ENCODE peak calls at places on chromosomes 11 and 22, in eight cellular contexts. One of them, this sample, is unnamed.

GRCh38 chr11:18752502-18752901 is 26.5 kb upstream of the IGSF22 start:
- DNase-seq in left lung: no peak
- DNase-seq in brain microvascular endothelial cell: no peak
- DNase-seq in CD8-positive, alpha-beta T cell: no peak
- DNase-seq in SK-N-SH: no peak
- DNase-seq in OCI-LY7: no peak
- DNase-seq in bronchial epithelial cell: no peak
- DNase-seq in mucosa of descending colon: no peak
- DNase-seq in this sample: no peak

GRCh38 chr11:17012712-17013547 is 1.3 kb downstream of the PLEKHA7 start:
- DNase-seq in brain microvascular endothelial cell: peak
- DNase-seq in OCI-LY7: no peak
- DNase-seq in mucosa of descending colon: peak
- DNase-seq in bronchial epithelial cell: peak
- DNase-seq in left lung: peak
- DNase-seq in SK-N-SH: no peak
- DNase-seq in CD8-positive, alpha-beta T cell: no peak
- DNase-seq in this sample: no peak

GRCh38 chr11:89321401-89321800 is 143.7 kb downstream of the TYR start:
- DNase-seq in OCI-LY7: no peak
- DNase-seq in CD8-positive, alpha-beta T cell: no peak
- DNase-seq in left lung: no peak
- DNase-seq in bronchial epithelial cell: peak
- DNase-seq in SK-N-SH: no peak
- DNase-seq in brain microvascular endothelial cell: no peak
- DNase-seq in mucosa of descending colon: no peak
- DNase-seq in this sample: no peak

GRCh38 chr11:31903225-31904074 is 92.3 kb upstream of the PAX6 start:
- DNase-seq in mucosa of descending colon: no peak
- DNase-seq in OCI-LY7: no peak
- DNase-seq in left lung: no peak
- DNase-seq in bronchial epithelial cell: no peak
- DNase-seq in brain microvascular endothelial cell: no peak
- DNase-seq in CD8-positive, alpha-beta T cell: no peak
- DNase-seq in SK-N-SH: no peak
- DNase-seq in this sample: no peak

GRCh38 chr11:83508804-83509203 is 222.6 kb upstream of the CCDC90B start:
- DNase-seq in left lung: no peak
- DNase-seq in SK-N-SH: no peak
- DNase-seq in CD8-positive, alpha-beta T cell: no peak
- DNase-seq in bronchial epithelial cell: no peak
- DNase-seq in brain microvascular endothelial cell: no peak
- DNase-seq in mucosa of descending colon: peak
- DNase-seq in OCI-LY7: no peak
- DNase-seq in this sample: no peak

GRCh38 chr11:95584180-95584579 is 205.4 kb downstream of the FAM76B start:
- DNase-seq in left lung: no peak
- DNase-seq in bronchial epithelial cell: peak
- DNase-seq in brain microvascular endothelial cell: no peak
- DNase-seq in CD8-positive, alpha-beta T cell: no peak
- DNase-seq in SK-N-SH: no peak
- DNase-seq in OCI-LY7: no peak
- DNase-seq in mucosa of descending colon: no peak
- DNase-seq in this sample: no peak

GRCh38 chr22:50161508-50162390 is 8.8 kb upstream of the PANX2 start:
- DNase-seq in CD8-positive, alpha-beta T cell: no peak
- DNase-seq in mucosa of descending colon: no peak
- DNase-seq in SK-N-SH: no peak
- DNase-seq in bronchial epithelial cell: no peak
- DNase-seq in left lung: peak
- DNase-seq in brain microvascular endothelial cell: no peak
- DNase-seq in OCI-LY7: no peak
- DNase-seq in this sample: no peak

GRCh38 chr11:131691558-131692041 is 321.2 kb downstream of the NTM start:
- DNase-seq in mucosa of descending colon: no peak
- DNase-seq in left lung: peak
- DNase-seq in CD8-positive, alpha-beta T cell: no peak
- DNase-seq in bronchial epithelial cell: peak
- DNase-seq in brain microvascular endothelial cell: no peak
- DNase-seq in SK-N-SH: peak
- DNase-seq in OCI-LY7: no peak
- DNase-seq in this sample: no peak

GRCh38 chr22:26998134-26998533 is 340.7 kb downstream of the MIAT start:
- DNase-seq in mucosa of descending colon: no peak
- DNase-seq in bronchial epithelial cell: no peak
- DNase-seq in CD8-positive, alpha-beta T cell: no peak
- DNase-seq in left lung: no peak
- DNase-seq in brain microvascular endothelial cell: no peak
- DNase-seq in OCI-LY7: no peak
- DNase-seq in SK-N-SH: peak
- DNase-seq in this sample: no peak

GRCh38 chr11:8810331-8811301 is 100.4 kb upstream of the AKIP1 start:
- DNase-seq in brain microvascular endothelial cell: peak
- DNase-seq in CD8-positive, alpha-beta T cell: no peak
- DNase-seq in bronchial epithelial cell: peak
- DNase-seq in left lung: peak
- DNase-seq in OCI-LY7: no peak
- DNase-seq in mucosa of descending colon: peak
- DNase-seq in SK-N-SH: peak
- DNase-seq in this sample: no peak

GRCh38 chr11:105045897-105046296 is 762 bp upstream of the CARD16 start:
- DNase-seq in brain microvascular endothelial cell: no peak
- DNase-seq in OCI-LY7: no peak
- DNase-seq in CD8-positive, alpha-beta T cell: no peak
- DNase-seq in SK-N-SH: no peak
- DNase-seq in mucosa of descending colon: no peak
- DNase-seq in left lung: no peak
- DNase-seq in bronchial epithelial cell: no peak
- DNase-seq in this sample: no peak

GRCh38 chr22:47151490-47151889 is 389.0 kb downstream of the TBC1D22A start:
- DNase-seq in OCI-LY7: no peak
- DNase-seq in left lung: no peak
- DNase-seq in brain microvascular endothelial cell: peak
- DNase-seq in CD8-positive, alpha-beta T cell: no peak
- DNase-seq in SK-N-SH: no peak
- DNase-seq in mucosa of descending colon: no peak
- DNase-seq in bronchial epithelial cell: peak
- DNase-seq in this sample: no peak

GRCh38 chr11:118003456-118003855 is 17.3 kb downstream of the IL10RA start:
- DNase-seq in OCI-LY7: no peak
- DNase-seq in left lung: no peak
- DNase-seq in bronchial epithelial cell: no peak
- DNase-seq in SK-N-SH: no peak
- DNase-seq in brain microvascular endothelial cell: no peak
- DNase-seq in CD8-positive, alpha-beta T cell: no peak
- DNase-seq in mucosa of descending colon: no peak
- DNase-seq in this sample: no peak

GRCh38 chr22:49101225-49101624 is 726.4 kb downstream of the BRD1 start:
- DNase-seq in bronchial epithelial cell: no peak
- DNase-seq in CD8-positive, alpha-beta T cell: no peak
- DNase-seq in brain microvascular endothelial cell: no peak
- DNase-seq in SK-N-SH: no peak
- DNase-seq in left lung: peak
- DNase-seq in mucosa of descending colon: no peak
- DNase-seq in OCI-LY7: no peak
- DNase-seq in this sample: no peak

GRCh38 chr11:10818594-10818993 is 9.9 kb upstream of the EIF4G2 start:
- DNase-seq in CD8-positive, alpha-beta T cell: no peak
- DNase-seq in OCI-LY7: no peak
- DNase-seq in left lung: no peak
- DNase-seq in mucosa of descending colon: no peak
- DNase-seq in SK-N-SH: no peak
- DNase-seq in brain microvascular endothelial cell: peak
- DNase-seq in bronchial epithelial cell: peak
- DNase-seq in this sample: peak

GRCh38 chr22:20292673-20293232 is 24.6 kb upstream of the RTN4R start:
- DNase-seq in brain microvascular endothelial cell: no peak
- DNase-seq in mucosa of descending colon: no peak
- DNase-seq in left lung: no peak
- DNase-seq in SK-N-SH: no peak
- DNase-seq in CD8-positive, alpha-beta T cell: no peak
- DNase-seq in OCI-LY7: no peak
- DNase-seq in bronchial epithelial cell: no peak
- DNase-seq in this sample: no peak

GRCh38 chr11:35675901-35676610 is 13.5 kb downstream of the TRIM44 start:
- DNase-seq in bronchial epithelial cell: no peak
- DNase-seq in SK-N-SH: no peak
- DNase-seq in OCI-LY7: peak
- DNase-seq in CD8-positive, alpha-beta T cell: no peak
- DNase-seq in brain microvascular endothelial cell: no peak
- DNase-seq in left lung: no peak
- DNase-seq in mucosa of descending colon: no peak
- DNase-seq in this sample: no peak

GRCh38 chr11:65301491-65302329 is 13.0 kb upstream of the CDC42EP2 start:
- DNase-seq in CD8-positive, alpha-beta T cell: no peak
- DNase-seq in OCI-LY7: no peak
- DNase-seq in mucosa of descending colon: no peak
- DNase-seq in left lung: peak
- DNase-seq in SK-N-SH: peak
- DNase-seq in bronchial epithelial cell: no peak
- DNase-seq in brain microvascular endothelial cell: no peak
- DNase-seq in this sample: no peak

GRCh38 chr11:28679795-28680194 is 571.6 kb downstream of the METTL15 start:
- DNase-seq in mucosa of descending colon: no peak
- DNase-seq in left lung: no peak
- DNase-seq in SK-N-SH: no peak
- DNase-seq in CD8-positive, alpha-beta T cell: no peak
- DNase-seq in OCI-LY7: no peak
- DNase-seq in brain microvascular endothelial cell: peak
- DNase-seq in bronchial epithelial cell: no peak
- DNase-seq in this sample: peak

GRCh38 chr11:122655527-122656072 is at the start of gene UBASH3B:
- DNase-seq in brain microvascular endothelial cell: peak
- DNase-seq in mucosa of descending colon: peak
- DNase-seq in CD8-positive, alpha-beta T cell: peak
- DNase-seq in left lung: peak
- DNase-seq in SK-N-SH: peak
- DNase-seq in bronchial epithelial cell: peak
- DNase-seq in OCI-LY7: peak
- DNase-seq in this sample: no peak
- TF ChIP-seq CTCF in brain microvascular endothelial cell: peak
- TF ChIP-seq CTCF in mucosa of descending colon: no peak
- TF ChIP-seq CTCF in CD8-positive, alpha-beta T cell: no peak
- TF ChIP-seq CTCF in left lung: no peak
- TF ChIP-seq CTCF in SK-N-SH: no peak
- TF ChIP-seq CTCF in bronchial epithelial cell: no peak
- TF ChIP-seq CTCF in OCI-LY7: no peak
- TF ChIP-seq CTCF in this sample: peak

GRCh38 chr11:58527429-58527828 is 19.5 kb upstream of the OR5B21 start:
- DNase-seq in bronchial epithelial cell: no peak
- DNase-seq in CD8-positive, alpha-beta T cell: no peak
- DNase-seq in SK-N-SH: no peak
- DNase-seq in brain microvascular endothelial cell: no peak
- DNase-seq in OCI-LY7: no peak
- DNase-seq in mucosa of descending colon: no peak
- DNase-seq in left lung: peak
- DNase-seq in this sample: no peak

GRCh38 chr11:58530236-58530635 is 22.3 kb upstream of the OR5B21 start:
- DNase-seq in OCI-LY7: no peak
- DNase-seq in SK-N-SH: no peak
- DNase-seq in mucosa of descending colon: no peak
- DNase-seq in brain microvascular endothelial cell: no peak
- DNase-seq in CD8-positive, alpha-beta T cell: peak
- DNase-seq in bronchial epithelial cell: no peak
- DNase-seq in left lung: no peak
- DNase-seq in this sample: no peak

GRCh38 chr11:58524232-58525036 is 16.5 kb upstream of the OR5B21 start:
- DNase-seq in mucosa of descending colon: peak
- DNase-seq in left lung: no peak
- DNase-seq in CD8-positive, alpha-beta T cell: peak
- DNase-seq in SK-N-SH: peak
- DNase-seq in brain microvascular endothelial cell: peak
- DNase-seq in bronchial epithelial cell: peak
- DNase-seq in OCI-LY7: peak
- DNase-seq in this sample: peak

DNA sequence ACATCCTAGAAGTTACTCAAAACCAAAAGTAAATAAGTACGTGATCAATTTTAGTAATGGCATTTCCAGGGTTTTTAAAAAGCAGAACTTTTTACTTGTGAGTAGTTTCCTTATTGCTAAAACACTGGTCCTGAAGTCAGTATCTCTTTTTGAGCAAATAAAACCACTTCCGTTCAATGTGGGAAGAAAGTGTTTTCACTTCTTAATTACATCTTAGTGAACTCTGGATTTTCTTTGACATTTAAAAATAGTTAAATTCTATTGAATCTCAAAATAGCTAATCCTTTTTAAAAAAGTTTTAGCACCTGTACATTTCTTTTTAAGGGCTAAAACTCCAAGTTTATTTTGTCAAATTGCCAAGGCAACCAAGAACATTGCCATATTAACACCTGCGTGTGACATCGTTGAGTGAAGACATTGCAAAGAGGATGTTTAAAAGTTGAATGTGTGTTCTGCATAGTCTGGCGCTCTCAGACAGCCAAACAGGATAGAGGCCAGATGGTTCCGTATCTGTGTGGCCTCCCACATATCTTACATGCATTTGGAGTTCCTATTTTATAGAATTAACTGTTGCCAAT is 17.2 kb upstream of the OR5B21 start:
- DNase-seq in CD8-positive, alpha-beta T cell: no peak
- DNase-seq in bronchial epithelial cell: no peak
- DNase-seq in brain microvascular endothelial cell: no peak
- DNase-seq in left lung: no peak
- DNase-seq in OCI-LY7: peak
- DNase-seq in mucosa of descending colon: peak
- DNase-seq in SK-N-SH: no peak
- DNase-seq in this sample: no peak
- H3K4me3 ChIP-seq in CD8-positive, alpha-beta T cell: peak
- H3K4me3 ChIP-seq in bronchial epithelial cell: no peak
- H3K4me3 ChIP-seq in brain microvascular endothelial cell: no peak
- H3K4me3 ChIP-seq in left lung: no peak
- H3K4me3 ChIP-seq in OCI-LY7: peak
- H3K4me3 ChIP-seq in mucosa of descending colon: no peak
- H3K4me3 ChIP-seq in SK-N-SH: no peak
- H3K4me3 ChIP-seq in this sample: no peak

GRCh38 chr11:762421-763072 is 14.7 kb downstream of the GATD1 start:
- DNase-seq in CD8-positive, alpha-beta T cell: no peak
- DNase-seq in SK-N-SH: peak
- DNase-seq in mucosa of descending colon: peak
- DNase-seq in OCI-LY7: peak
- DNase-seq in left lung: peak
- DNase-seq in brain microvascular endothelial cell: peak
- DNase-seq in bronchial epithelial cell: peak
- DNase-seq in this sample: no peak
- TF ChIP-seq CTCF in CD8-positive, alpha-beta T cell: no peak
- TF ChIP-seq CTCF in SK-N-SH: peak
- TF ChIP-seq CTCF in mucosa of descending colon: no peak
- TF ChIP-seq CTCF in OCI-LY7: peak
- TF ChIP-seq CTCF in left lung: peak
- TF ChIP-seq CTCF in brain microvascular endothelial cell: peak
- TF ChIP-seq CTCF in bronchial epithelial cell: peak
- TF ChIP-seq CTCF in this sample: peak

DNA sequence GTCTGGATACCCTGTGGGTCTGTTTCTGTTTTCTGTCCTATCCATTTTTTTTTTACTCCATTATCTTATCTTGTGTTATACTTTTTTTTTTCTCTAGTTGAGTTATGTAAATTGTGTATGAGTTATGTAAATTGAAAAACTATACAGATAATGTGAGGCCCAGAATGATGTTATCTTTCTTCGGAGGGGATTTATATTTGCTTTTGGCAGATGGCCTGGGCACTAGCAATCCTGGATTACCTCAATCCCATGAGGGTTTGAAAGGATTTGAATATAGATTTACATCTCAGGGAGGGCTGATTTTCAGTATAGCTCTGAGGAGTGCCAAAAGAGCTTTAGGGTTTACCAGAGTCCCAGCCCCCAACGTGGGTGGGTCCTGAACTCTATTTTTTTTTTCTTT is 71.0 kb downstream of the CSTPP1 start:
- DNase-seq in left lung: no peak
- DNase-seq in OCI-LY7: no peak
- DNase-seq in mucosa of descending colon: no peak
- DNase-seq in brain microvascular endothelial cell: no peak
- DNase-seq in CD8-positive, alpha-beta T cell: no peak
- DNase-seq in bronchial epithelial cell: no peak
- DNase-seq in SK-N-SH: peak
- DNase-seq in this sample: no peak
- H3K4me3 ChIP-seq in left lung: no peak
- H3K4me3 ChIP-seq in OCI-LY7: no peak
- H3K4me3 ChIP-seq in mucosa of descending colon: no peak
- H3K4me3 ChIP-seq in brain microvascular endothelial cell: no peak
- H3K4me3 ChIP-seq in CD8-positive, alpha-beta T cell: no peak
- H3K4me3 ChIP-seq in bronchial epithelial cell: no peak
- H3K4me3 ChIP-seq in SK-N-SH: no peak
- H3K4me3 ChIP-seq in this sample: no peak